ENCODE peak calls at places on chromosomes 16 and 17, in eight cellular contexts. One of them, this sample, is unnamed.

GRCh38 chr16:20931066-20931465 is 30.5 kb downstream of the LYRM1 start:
- DNase-seq in neural progenitor cell: no peak
- DNase-seq in A549: no peak
- DNase-seq in ascending aorta: no peak
- DNase-seq in thoracic aorta: no peak
- DNase-seq in upper lobe of left lung: no peak
- DNase-seq in AG04450: no peak
- DNase-seq in left lung: no peak
- DNase-seq in this sample: no peak

GRCh38 chr17:74176546-74177001 is 26.9 kb upstream of the RPL38 start:
- DNase-seq in neural progenitor cell: peak
- DNase-seq in A549: peak
- DNase-seq in ascending aorta: no peak
- DNase-seq in thoracic aorta: no peak
- DNase-seq in upper lobe of left lung: no peak
- DNase-seq in AG04450: no peak
- DNase-seq in left lung: no peak
- DNase-seq in this sample: peak

GRCh38 chr16:49858200-49859129 is 2.6 kb upstream of the ZNF423 start:
- DNase-seq in neural progenitor cell: peak
- DNase-seq in A549: peak
- DNase-seq in ascending aorta: peak
- DNase-seq in thoracic aorta: peak
- DNase-seq in upper lobe of left lung: peak
- DNase-seq in AG04450: no peak
- DNase-seq in left lung: peak
- DNase-seq in this sample: peak

GRCh38 chr17:21098934-21099687 is 27.7 kb upstream of the DHRS7B start:
- DNase-seq in neural progenitor cell: peak
- DNase-seq in A549: peak
- DNase-seq in ascending aorta: peak
- DNase-seq in thoracic aorta: no peak
- DNase-seq in upper lobe of left lung: no peak
- DNase-seq in AG04450: peak
- DNase-seq in left lung: no peak
- DNase-seq in this sample: peak

GRCh38 chr16:57184890-57185445 is 871 bp downstream of the PSME3IP1 start:
- DNase-seq in neural progenitor cell: peak
- DNase-seq in A549: no peak
- DNase-seq in ascending aorta: no peak
- DNase-seq in thoracic aorta: no peak
- DNase-seq in upper lobe of left lung: no peak
- DNase-seq in AG04450: no peak
- DNase-seq in left lung: no peak
- DNase-seq in this sample: no peak

GRCh38 chr17:56679148-56679766 is 85.8 kb downstream of the NOG start:
- DNase-seq in neural progenitor cell: peak
- DNase-seq in A549: peak
- DNase-seq in ascending aorta: no peak
- DNase-seq in thoracic aorta: no peak
- DNase-seq in upper lobe of left lung: no peak
- DNase-seq in AG04450: no peak
- DNase-seq in left lung: no peak
- DNase-seq in this sample: no peak

GRCh38 chr17:69499301-69499700 is 84.8 kb downstream of the MAP2K6 start:
- DNase-seq in neural progenitor cell: no peak
- DNase-seq in A549: no peak
- DNase-seq in ascending aorta: no peak
- DNase-seq in thoracic aorta: no peak
- DNase-seq in upper lobe of left lung: no peak
- DNase-seq in AG04450: no peak
- DNase-seq in left lung: no peak
- DNase-seq in this sample: no peak

GRCh38 chr17:33277436-33278100 is 15.5 kb downstream of the ASIC2 start:
- DNase-seq in neural progenitor cell: peak
- DNase-seq in A549: no peak
- DNase-seq in ascending aorta: no peak
- DNase-seq in thoracic aorta: no peak
- DNase-seq in upper lobe of left lung: no peak
- DNase-seq in AG04450: no peak
- DNase-seq in left lung: no peak
- DNase-seq in this sample: peak

GRCh38 chr16:84508502-84508901 is 4.0 kb upstream of the MEAK7 start:
- DNase-seq in neural progenitor cell: no peak
- DNase-seq in A549: no peak
- DNase-seq in ascending aorta: no peak
- DNase-seq in thoracic aorta: no peak
- DNase-seq in upper lobe of left lung: no peak
- DNase-seq in AG04450: no peak
- DNase-seq in left lung: no peak
- DNase-seq in this sample: no peak

GRCh38 chr16:11361751-11362742 is 16.8 kb downstream of the RMI2 start:
- DNase-seq in neural progenitor cell: no peak
- DNase-seq in A549: no peak
- DNase-seq in ascending aorta: no peak
- DNase-seq in thoracic aorta: no peak
- DNase-seq in upper lobe of left lung: no peak
- DNase-seq in AG04450: no peak
- DNase-seq in left lung: no peak
- DNase-seq in this sample: no peak

GRCh38 chr16:12305847-12306246 is 329.3 kb downstream of the SNX29 start:
- DNase-seq in neural progenitor cell: no peak
- DNase-seq in A549: no peak
- DNase-seq in ascending aorta: no peak
- DNase-seq in thoracic aorta: no peak
- DNase-seq in upper lobe of left lung: no peak
- DNase-seq in AG04450: no peak
- DNase-seq in left lung: no peak
- DNase-seq in this sample: no peak

GRCh38 chr17:56908061-56908542 is 5.7 kb downstream of the TRIM25 start:
- DNase-seq in neural progenitor cell: no peak
- DNase-seq in A549: peak
- DNase-seq in ascending aorta: no peak
- DNase-seq in thoracic aorta: no peak
- DNase-seq in upper lobe of left lung: peak
- DNase-seq in AG04450: no peak
- DNase-seq in left lung: peak
- DNase-seq in this sample: no peak

GRCh38 chr16:75943705-75944514 is 217.6 kb upstream of the CPHXL start:
- DNase-seq in neural progenitor cell: no peak
- DNase-seq in A549: no peak
- DNase-seq in ascending aorta: no peak
- DNase-seq in thoracic aorta: no peak
- DNase-seq in upper lobe of left lung: no peak
- DNase-seq in AG04450: no peak
- DNase-seq in left lung: no peak
- DNase-seq in this sample: no peak

GRCh38 chr16:56477096-56477878 is 25.9 kb downstream of the OGFOD1 start:
- DNase-seq in neural progenitor cell: no peak
- DNase-seq in A549: peak
- DNase-seq in ascending aorta: no peak
- DNase-seq in thoracic aorta: peak
- DNase-seq in upper lobe of left lung: no peak
- DNase-seq in AG04450: peak
- DNase-seq in left lung: no peak
- DNase-seq in this sample: no peak

GRCh38 chr17:27633312-27634025 is 2.5 kb downstream of the LGALS9 start:
- DNase-seq in neural progenitor cell: no peak
- DNase-seq in A549: no peak
- DNase-seq in ascending aorta: no peak
- DNase-seq in thoracic aorta: no peak
- DNase-seq in upper lobe of left lung: no peak
- DNase-seq in AG04450: no peak
- DNase-seq in left lung: no peak
- DNase-seq in this sample: peak

GRCh38 chr16:28985206-28985605 is 354 bp downstream of the LAT start:
- DNase-seq in neural progenitor cell: no peak
- DNase-seq in A549: no peak
- DNase-seq in ascending aorta: no peak
- DNase-seq in thoracic aorta: no peak
- DNase-seq in upper lobe of left lung: peak
- DNase-seq in AG04450: no peak
- DNase-seq in left lung: no peak
- DNase-seq in this sample: no peak

GRCh38 chr17:35578195-35578928 is at the start of gene PEX12:
- DNase-seq in neural progenitor cell: peak
- DNase-seq in A549: peak
- DNase-seq in ascending aorta: peak
- DNase-seq in thoracic aorta: peak
- DNase-seq in upper lobe of left lung: peak
- DNase-seq in AG04450: no peak
- DNase-seq in left lung: peak
- DNase-seq in this sample: peak

GRCh38 chr16:79082955-79083354 is 517.6 kb downstream of the MAF start:
- DNase-seq in neural progenitor cell: no peak
- DNase-seq in A549: no peak
- DNase-seq in ascending aorta: no peak
- DNase-seq in thoracic aorta: no peak
- DNase-seq in upper lobe of left lung: no peak
- DNase-seq in AG04450: no peak
- DNase-seq in left lung: no peak
- DNase-seq in this sample: no peak

GRCh38 chr17:54992797-54993639 is 24.5 kb downstream of the STXBP4 start:
- DNase-seq in neural progenitor cell: peak
- DNase-seq in A549: peak
- DNase-seq in ascending aorta: no peak
- DNase-seq in thoracic aorta: no peak
- DNase-seq in upper lobe of left lung: no peak
- DNase-seq in AG04450: no peak
- DNase-seq in left lung: no peak
- DNase-seq in this sample: no peak

GRCh38 chr16:5895137-5895536 is 797.5 kb upstream of the EEF2KMT start:
- DNase-seq in neural progenitor cell: no peak
- DNase-seq in A549: no peak
- DNase-seq in ascending aorta: no peak
- DNase-seq in thoracic aorta: no peak
- DNase-seq in upper lobe of left lung: no peak
- DNase-seq in AG04450: no peak
- DNase-seq in left lung: no peak
- DNase-seq in this sample: no peak

GRCh38 chr16:89892055-89892630 is 18.8 kb downstream of the TCF25 start:
- DNase-seq in neural progenitor cell: no peak
- DNase-seq in A549: no peak
- DNase-seq in ascending aorta: no peak
- DNase-seq in thoracic aorta: no peak
- DNase-seq in upper lobe of left lung: no peak
- DNase-seq in AG04450: no peak
- DNase-seq in left lung: no peak
- DNase-seq in this sample: no peak

GRCh38 chr16:15572329-15573001 is 70.5 kb downstream of the MARF1 start:
- DNase-seq in neural progenitor cell: no peak
- DNase-seq in A549: no peak
- DNase-seq in ascending aorta: no peak
- DNase-seq in thoracic aorta: no peak
- DNase-seq in upper lobe of left lung: no peak
- DNase-seq in AG04450: peak
- DNase-seq in left lung: no peak
- DNase-seq in this sample: no peak

GRCh38 chr16:86171329-86171728 is 272.4 kb downstream of the IRF8 start:
- DNase-seq in neural progenitor cell: no peak
- DNase-seq in A549: no peak
- DNase-seq in ascending aorta: no peak
- DNase-seq in thoracic aorta: no peak
- DNase-seq in upper lobe of left lung: no peak
- DNase-seq in AG04450: peak
- DNase-seq in left lung: no peak
- DNase-seq in this sample: no peak

GRCh38 chr17:76709077-76709950 is 1.5 kb downstream of the MXRA7 start:
- DNase-seq in neural progenitor cell: peak
- DNase-seq in A549: peak
- DNase-seq in ascending aorta: peak
- DNase-seq in thoracic aorta: peak
- DNase-seq in upper lobe of left lung: peak
- DNase-seq in AG04450: peak
- DNase-seq in left lung: no peak
- DNase-seq in this sample: peak
- H3K27ac ChIP-seq in neural progenitor cell: no peak
- H3K27ac ChIP-seq in A549: peak
- H3K27ac ChIP-seq in ascending aorta: peak
- H3K27ac ChIP-seq in thoracic aorta: peak
- H3K27ac ChIP-seq in upper lobe of left lung: peak
- H3K27ac ChIP-seq in AG04450: peak
- H3K27ac ChIP-seq in left lung: peak
- H3K27ac ChIP-seq in this sample: peak

GRCh38 chr17:81914103-81914850 is 3.1 kb upstream of the PCYT2 start:
- DNase-seq in neural progenitor cell: no peak
- DNase-seq in A549: no peak
- DNase-seq in ascending aorta: no peak
- DNase-seq in thoracic aorta: no peak
- DNase-seq in upper lobe of left lung: peak
- DNase-seq in AG04450: no peak
- DNase-seq in left lung: no peak
- DNase-seq in this sample: no peak
- TF ChIP-seq CTCF in neural progenitor cell: no peak
- TF ChIP-seq CTCF in A549: no peak
- TF ChIP-seq CTCF in ascending aorta: no peak
- TF ChIP-seq CTCF in thoracic aorta: no peak
- TF ChIP-seq CTCF in upper lobe of left lung: no peak
- TF ChIP-seq CTCF in AG04450: no peak
- TF ChIP-seq CTCF in left lung: no peak
- TF ChIP-seq CTCF in this sample: no peak

GRCh38 chr17:31558748-31559646 is 167.5 kb downstream of the RAB11FIP4 start:
- DNase-seq in neural progenitor cell: peak
- DNase-seq in A549: peak
- DNase-seq in ascending aorta: peak
- DNase-seq in thoracic aorta: no peak
- DNase-seq in upper lobe of left lung: peak
- DNase-seq in AG04450: no peak
- DNase-seq in left lung: peak
- DNase-seq in this sample: peak

GRCh38 chr17:31562447-31562846 is 171.0 kb downstream of the RAB11FIP4 start:
- DNase-seq in neural progenitor cell: peak
- DNase-seq in A549: no peak
- DNase-seq in ascending aorta: no peak
- DNase-seq in thoracic aorta: no peak
- DNase-seq in upper lobe of left lung: no peak
- DNase-seq in AG04450: no peak
- DNase-seq in left lung: no peak
- DNase-seq in this sample: no peak

GRCh38 chr17:31560836-31561235 is 169.4 kb downstream of the RAB11FIP4 start:
- DNase-seq in neural progenitor cell: no peak
- DNase-seq in A549: no peak
- DNase-seq in ascending aorta: no peak
- DNase-seq in thoracic aorta: no peak
- DNase-seq in upper lobe of left lung: no peak
- DNase-seq in AG04450: no peak
- DNase-seq in left lung: no peak
- DNase-seq in this sample: no peak

GRCh38 chr17:31561469-31562412 is 170.3 kb downstream of the RAB11FIP4 start:
- DNase-seq in neural progenitor cell: no peak
- DNase-seq in A549: no peak
- DNase-seq in ascending aorta: peak
- DNase-seq in thoracic aorta: no peak
- DNase-seq in upper lobe of left lung: no peak
- DNase-seq in AG04450: no peak
- DNase-seq in left lung: no peak
- DNase-seq in this sample: no peak

GRCh38 chr17:31559647-31560501 is 168.4 kb downstream of the RAB11FIP4 start:
- DNase-seq in neural progenitor cell: peak
- DNase-seq in A549: peak
- DNase-seq in ascending aorta: peak
- DNase-seq in thoracic aorta: no peak
- DNase-seq in upper lobe of left lung: peak
- DNase-seq in AG04450: no peak
- DNase-seq in left lung: peak
- DNase-seq in this sample: peak
- H3K4me3 ChIP-seq in neural progenitor cell: peak
- H3K4me3 ChIP-seq in A549: peak
- H3K4me3 ChIP-seq in ascending aorta: peak
- H3K4me3 ChIP-seq in thoracic aorta: peak
- H3K4me3 ChIP-seq in upper lobe of left lung: peak
- H3K4me3 ChIP-seq in AG04450: peak
- H3K4me3 ChIP-seq in left lung: peak
- H3K4me3 ChIP-seq in this sample: peak

GRCh38 chr17:17742133-17742621 is 60.9 kb downstream of the RAI1 start:
- DNase-seq in neural progenitor cell: no peak
- DNase-seq in A549: no peak
- DNase-seq in ascending aorta: no peak
- DNase-seq in thoracic aorta: no peak
- DNase-seq in upper lobe of left lung: peak
- DNase-seq in AG04450: no peak
- DNase-seq in left lung: no peak
- DNase-seq in this sample: no peak
- H3K27ac ChIP-seq in neural progenitor cell: no peak
- H3K27ac ChIP-seq in A549: peak
- H3K27ac ChIP-seq in ascending aorta: no peak
- H3K27ac ChIP-seq in thoracic aorta: no peak
- H3K27ac ChIP-seq in upper lobe of left lung: no peak
- H3K27ac ChIP-seq in AG04450: no peak
- H3K27ac ChIP-seq in left lung: no peak
- H3K27ac ChIP-seq in this sample: peak

This sample was measured in pancreas.